ENCODE peak calls at places on chromosomes 7 and 10, in nine cellular contexts. One of them, this sample, is unnamed.

GRCh38 chr10:3095373-3096139 is 28.2 kb downstream of the PFKP start:
- DNase-seq in ELF-1: peak; percentile 66
- DNase-seq in cardiac muscle cell: peak; percentile 98
- DNase-seq in GM10248: no peak
- DNase-seq in H7: no peak
- DNase-seq in gastrocnemius medialis: no peak
- DNase-seq in NCI-H774: no peak
- DNase-seq in lung microvascular endothelial cell: peak; percentile 99
- DNase-seq in GOT3: peak; percentile 41
- DNase-seq in this sample: no peak

GRCh38 chr10:78782441-78782840 is 286.3 kb upstream of the ZMIZ1 start:
- DNase-seq in GM10248: no peak
- DNase-seq in lung microvascular endothelial cell: no peak
- DNase-seq in GOT3: no peak
- DNase-seq in ELF-1: no peak
- DNase-seq in cardiac muscle cell: no peak
- DNase-seq in NCI-H774: no peak
- DNase-seq in gastrocnemius medialis: no peak
- DNase-seq in H7: no peak
- DNase-seq in this sample: no peak

GRCh38 chr7:64685091-64685490 is 19.2 kb downstream of the ZNF107 start:
- DNase-seq in gastrocnemius medialis: no peak
- DNase-seq in H7: peak; percentile 7
- DNase-seq in NCI-H774: no peak
- DNase-seq in cardiac muscle cell: no peak
- DNase-seq in GOT3: no peak
- DNase-seq in GM10248: no peak
- DNase-seq in ELF-1: no peak
- DNase-seq in lung microvascular endothelial cell: no peak
- DNase-seq in this sample: peak; percentile 13

GRCh38 chr10:34967411-34967880 is 122.7 kb downstream of the CUL2 start:
- DNase-seq in GM10248: no peak
- DNase-seq in cardiac muscle cell: peak; percentile 94
- DNase-seq in lung microvascular endothelial cell: no peak
- DNase-seq in ELF-1: no peak
- DNase-seq in gastrocnemius medialis: no peak
- DNase-seq in H7: no peak
- DNase-seq in NCI-H774: no peak
- DNase-seq in GOT3: no peak
- DNase-seq in this sample: no peak

GRCh38 chr10:61869772-61870520 is 31.6 kb upstream of the ARID5B start:
- DNase-seq in gastrocnemius medialis: no peak
- DNase-seq in ELF-1: no peak
- DNase-seq in NCI-H774: no peak
- DNase-seq in GOT3: no peak
- DNase-seq in cardiac muscle cell: peak; percentile 82
- DNase-seq in lung microvascular endothelial cell: peak; percentile 51
- DNase-seq in GM10248: no peak
- DNase-seq in H7: no peak
- DNase-seq in this sample: no peak

GRCh38 chr7:121480058-121480457 is 84.0 kb upstream of the FAM3C start:
- DNase-seq in GOT3: no peak
- DNase-seq in ELF-1: peak; percentile 47
- DNase-seq in GM10248: no peak
- DNase-seq in lung microvascular endothelial cell: no peak
- DNase-seq in H7: no peak
- DNase-seq in gastrocnemius medialis: no peak
- DNase-seq in cardiac muscle cell: no peak
- DNase-seq in NCI-H774: no peak
- DNase-seq in this sample: peak; percentile 51

GRCh38 chr10:50275650-50276235 is 24.4 kb upstream of the ASAH2 start:
- DNase-seq in lung microvascular endothelial cell: peak; percentile 29
- DNase-seq in gastrocnemius medialis: no peak
- DNase-seq in GOT3: no peak
- DNase-seq in H7: peak; percentile 20
- DNase-seq in cardiac muscle cell: peak; percentile 24
- DNase-seq in NCI-H774: peak; percentile 7
- DNase-seq in ELF-1: peak; percentile 36
- DNase-seq in GM10248: peak; percentile 23
- DNase-seq in this sample: peak; percentile 51

GRCh38 chr7:118753464-118753863 is 529.0 kb downstream of the ANKRD7 start:
- DNase-seq in GM10248: no peak
- DNase-seq in cardiac muscle cell: no peak
- DNase-seq in H7: no peak
- DNase-seq in gastrocnemius medialis: no peak
- DNase-seq in lung microvascular endothelial cell: no peak
- DNase-seq in ELF-1: no peak
- DNase-seq in GOT3: no peak
- DNase-seq in NCI-H774: no peak
- DNase-seq in this sample: no peak

GRCh38 chr10:103554488-103555320 is 61.2 kb downstream of the NEURL1 start:
- DNase-seq in ELF-1: peak; percentile 55
- DNase-seq in lung microvascular endothelial cell: peak; percentile 46
- DNase-seq in NCI-H774: peak; percentile 21
- DNase-seq in GM10248: peak; percentile 42
- DNase-seq in GOT3: no peak
- DNase-seq in gastrocnemius medialis: peak; percentile 75
- DNase-seq in H7: peak; percentile 92
- DNase-seq in cardiac muscle cell: peak; percentile 63
- DNase-seq in this sample: peak; percentile 83

GRCh38 chr10:125080296-125080695 is 80.1 kb downstream of the CTBP2 start:
- DNase-seq in H7: no peak
- DNase-seq in lung microvascular endothelial cell: no peak
- DNase-seq in ELF-1: no peak
- DNase-seq in GM10248: no peak
- DNase-seq in gastrocnemius medialis: peak; percentile 77
- DNase-seq in GOT3: no peak
- DNase-seq in NCI-H774: no peak
- DNase-seq in cardiac muscle cell: no peak
- DNase-seq in this sample: no peak

GRCh38 chr7:50369408-50370026 is 65.0 kb downstream of the IKZF1 start:
- DNase-seq in lung microvascular endothelial cell: peak; percentile 9
- DNase-seq in NCI-H774: no peak
- DNase-seq in gastrocnemius medialis: no peak
- DNase-seq in cardiac muscle cell: peak; percentile 9
- DNase-seq in H7: peak; percentile 72
- DNase-seq in GM10248: peak; percentile 41
- DNase-seq in GOT3: no peak
- DNase-seq in ELF-1: peak; percentile 71
- DNase-seq in this sample: peak; percentile 85

GRCh38 chr10:14812271-14812670 is 25.6 kb downstream of the CDNF start:
- DNase-seq in gastrocnemius medialis: no peak
- DNase-seq in lung microvascular endothelial cell: no peak
- DNase-seq in H7: peak; percentile 35
- DNase-seq in GOT3: no peak
- DNase-seq in ELF-1: peak; percentile 4
- DNase-seq in cardiac muscle cell: no peak
- DNase-seq in GM10248: no peak
- DNase-seq in NCI-H774: no peak
- DNase-seq in this sample: peak; percentile 25

GRCh38 chr10:121418126-121418777 is 180.0 kb downstream of the FGFR2 start:
- DNase-seq in ELF-1: no peak
- DNase-seq in cardiac muscle cell: peak; percentile 5
- DNase-seq in GOT3: no peak
- DNase-seq in gastrocnemius medialis: no peak
- DNase-seq in H7: no peak
- DNase-seq in NCI-H774: no peak
- DNase-seq in lung microvascular endothelial cell: no peak
- DNase-seq in GM10248: no peak
- DNase-seq in this sample: no peak

GRCh38 chr7:143901360-143901709 is 641 bp downstream of the TCAF1 start:
- DNase-seq in lung microvascular endothelial cell: peak; percentile 51
- DNase-seq in GOT3: no peak
- DNase-seq in cardiac muscle cell: peak; percentile 71
- DNase-seq in gastrocnemius medialis: peak; percentile 19
- DNase-seq in ELF-1: peak; percentile 84
- DNase-seq in NCI-H774: peak; percentile 62
- DNase-seq in GM10248: no peak
- DNase-seq in H7: no peak
- DNase-seq in this sample: no peak

GRCh38 chr7:28272461-28272877 is 91.9 kb upstream of the JAZF1 start:
- DNase-seq in ELF-1: peak; percentile 59
- DNase-seq in H7: peak; percentile 74
- DNase-seq in GM10248: peak; percentile 15
- DNase-seq in GOT3: no peak
- DNase-seq in NCI-H774: no peak
- DNase-seq in gastrocnemius medialis: peak; percentile 19
- DNase-seq in lung microvascular endothelial cell: peak; percentile 42
- DNase-seq in cardiac muscle cell: peak; percentile 71
- DNase-seq in this sample: peak; percentile 87

GRCh38 chr7:30173058-30173897 is 38.5 kb downstream of the MTURN start:
- DNase-seq in lung microvascular endothelial cell: no peak
- DNase-seq in GM10248: no peak
- DNase-seq in NCI-H774: peak; percentile 87
- DNase-seq in GOT3: peak; percentile 83
- DNase-seq in H7: no peak
- DNase-seq in gastrocnemius medialis: peak; percentile 95
- DNase-seq in cardiac muscle cell: peak; percentile 86
- DNase-seq in ELF-1: peak; percentile 89
- DNase-seq in this sample: no peak

GRCh38 chr7:38020134-38020533 is 99.7 kb downstream of the EPDR1 start:
- DNase-seq in ELF-1: no peak
- DNase-seq in GOT3: no peak
- DNase-seq in gastrocnemius medialis: no peak
- DNase-seq in lung microvascular endothelial cell: no peak
- DNase-seq in GM10248: no peak
- DNase-seq in NCI-H774: no peak
- DNase-seq in H7: no peak
- DNase-seq in cardiac muscle cell: peak; percentile 14
- DNase-seq in this sample: no peak

GRCh38 chr7:66905689-66906088 is 15.3 kb upstream of the TMEM248 start:
- DNase-seq in lung microvascular endothelial cell: peak; percentile 15
- DNase-seq in gastrocnemius medialis: no peak
- DNase-seq in H7: peak; percentile 62
- DNase-seq in NCI-H774: no peak
- DNase-seq in GOT3: no peak
- DNase-seq in GM10248: no peak
- DNase-seq in cardiac muscle cell: no peak
- DNase-seq in ELF-1: peak; percentile 79
- DNase-seq in this sample: peak; percentile 65

GRCh38 chr10:53808677-53809076 is 992.4 kb downstream of the PCDH15 start:
- DNase-seq in NCI-H774: no peak
- DNase-seq in ELF-1: peak; percentile 18
- DNase-seq in gastrocnemius medialis: no peak
- DNase-seq in GM10248: no peak
- DNase-seq in cardiac muscle cell: no peak
- DNase-seq in lung microvascular endothelial cell: no peak
- DNase-seq in H7: peak; percentile 4
- DNase-seq in GOT3: no peak
- DNase-seq in this sample: peak; percentile 42

GRCh38 chr7:76265299-76265698 is 37.2 kb upstream of the HSPB1 start:
- DNase-seq in gastrocnemius medialis: no peak
- DNase-seq in H7: no peak
- DNase-seq in NCI-H774: no peak
- DNase-seq in GM10248: no peak
- DNase-seq in GOT3: no peak
- DNase-seq in ELF-1: no peak
- DNase-seq in lung microvascular endothelial cell: no peak
- DNase-seq in cardiac muscle cell: no peak
- DNase-seq in this sample: no peak

GRCh38 chr10:132542086-132542775 is 4.6 kb downstream of the INPP5A start:
- DNase-seq in NCI-H774: no peak
- DNase-seq in GM10248: no peak
- DNase-seq in cardiac muscle cell: no peak
- DNase-seq in H7: peak; percentile 72
- DNase-seq in gastrocnemius medialis: peak; percentile 9
- DNase-seq in ELF-1: no peak
- DNase-seq in GOT3: no peak
- DNase-seq in lung microvascular endothelial cell: no peak
- DNase-seq in this sample: no peak

GRCh38 chr7:114941692-114942091 is 19.8 kb downstream of the MDFIC start:
- DNase-seq in cardiac muscle cell: no peak
- DNase-seq in ELF-1: no peak
- DNase-seq in gastrocnemius medialis: no peak
- DNase-seq in lung microvascular endothelial cell: no peak
- DNase-seq in NCI-H774: no peak
- DNase-seq in H7: no peak
- DNase-seq in GOT3: no peak
- DNase-seq in GM10248: no peak
- DNase-seq in this sample: no peak

GRCh38 chr10:22874189-22874854 is 53.5 kb upstream of the ARMC3 start:
- DNase-seq in cardiac muscle cell: no peak
- DNase-seq in gastrocnemius medialis: no peak
- DNase-seq in lung microvascular endothelial cell: no peak
- DNase-seq in H7: no peak
- DNase-seq in ELF-1: peak; percentile 26
- DNase-seq in GM10248: no peak
- DNase-seq in GOT3: no peak
- DNase-seq in NCI-H774: peak; percentile 98
- DNase-seq in this sample: no peak

This sample was measured in GM23338.